ENCODE peak calls at places on chromosomes 4 and X, in six cellular contexts. C is endothelial cell of umbilical vein, D is WTC11, V is omental fat pad, Z is progenitor cell of endocrine pancreas, O is adrenal gland. U is an unnamed sample.

GRCh38 chr4:85787133-85787532 is 312.2 kb downstream of the ARHGAP24 start:
- DNase-seq in C (peak), D (no peak), V (no peak), Z (no peak), O (no peak), U (no peak)

GRCh38 chrX:9147086-9147485 is 113.2 kb upstream of the FAM9B start:
- DNase-seq in Z (no peak), V (no peak), D (no peak), C (no peak), O (no peak), U (no peak)

GRCh38 chrX:49058794-49059193 is at the start of gene CCDC120:
- DNase-seq in Z (no peak), C (no peak), O (no peak), D (peak), V (no peak), U (no peak)

GRCh38 chr4:152536545-152537182 is 772 bp upstream of the FBXW7 start:
- DNase-seq in O (peak), Z (no peak), V (no peak), C (no peak), D (no peak), U (no peak)

GRCh38 chrX:126785539-126785938 is 34.0 kb upstream of the PRR32 start:
- DNase-seq in V (no peak), D (no peak), O (no peak), Z (no peak), C (no peak), U (no peak)

GRCh38 chr4:40228497-40229365 is 31.9 kb downstream of the RHOH start:
- DNase-seq in Z (no peak), C (no peak), V (no peak), O (no peak), D (peak), U (no peak)

GRCh38 chr4:71231073-71231752 is 107.6 kb upstream of the SLC4A4 start:
- DNase-seq in V (peak), Z (no peak), O (peak), C (no peak), D (no peak), U (no peak)

GRCh38 chr4:116599859-116600258 is 485.5 kb downstream of the TRAM1L1 start:
- DNase-seq in O (no peak), V (no peak), C (no peak), Z (no peak), D (peak), U (no peak)

GRCh38 chrX:127038065-127038464 is 218.5 kb downstream of the PRR32 start:
- DNase-seq in D (no peak), C (no peak), V (no peak), Z (no peak), O (no peak), U (no peak)

GRCh38 chrX:131565909-131566308 is 22.0 kb downstream of the OR13H1 start:
- DNase-seq in Z (no peak), O (no peak), C (no peak), D (no peak), V (no peak), U (no peak)

GRCh38 chr4:61200991-61201526 is 933 bp downstream of the ADGRL3 start:
- DNase-seq in O (peak), C (no peak), V (no peak), D (peak), Z (no peak), U (no peak)

GRCh38 chr4:73864365-73864764 is 4.8 kb upstream of the CXCL1 start:
- DNase-seq in D (peak), C (peak), Z (no peak), V (no peak), O (no peak), U (no peak)
- TF ChIP-seq CTCF in D (no peak), C (peak), Z (peak), V (no peak), O (no peak), U (no peak)

DNA sequence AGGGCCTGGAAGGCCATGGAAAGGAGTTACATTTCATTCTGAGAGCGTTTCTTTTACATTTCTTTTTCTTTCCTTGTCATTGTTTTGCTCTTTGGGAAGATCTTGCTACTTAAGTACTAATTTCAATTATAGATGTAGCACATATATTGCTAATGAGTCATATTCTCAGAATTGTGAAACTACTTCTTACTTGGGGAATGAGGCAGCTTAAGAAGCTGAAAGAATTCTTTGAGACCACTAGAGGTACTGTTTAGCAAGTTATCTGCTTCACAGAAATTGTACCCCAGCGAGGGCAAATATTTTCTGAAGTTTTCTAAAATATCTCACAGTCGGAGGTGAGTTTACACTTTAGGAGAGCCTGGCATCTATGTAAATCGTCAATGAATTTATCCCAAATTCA is 100.6 kb downstream of the AFF2 start:
- DNase-seq in O (no peak), Z (no peak), V (no peak), C (no peak), D (no peak), U (no peak)
- TF ChIP-seq CTCF in O (no peak), Z (no peak), V (no peak), C (no peak), D (no peak), U (no peak)

GRCh38 chr4:26856906-26857277 is 3.7 kb upstream of the STIM2 start:
- DNase-seq in D (no peak), Z (no peak), C (peak), O (no peak), V (no peak), U (no peak)

GRCh38 chr4:26859762-26860156 is 882 bp upstream of the STIM2 start:
- DNase-seq in Z (no peak), C (no peak), V (no peak), D (no peak), O (no peak), U (no peak)

GRCh38 chr4:26858947-26859401 is 1.7 kb upstream of the STIM2 start:
- DNase-seq in O (no peak), V (no peak), D (no peak), C (no peak), Z (no peak), U (no peak)

GRCh38 chr4:26858035-26858918 is 2.4 kb upstream of the STIM2 start:
- DNase-seq in O (no peak), Z (no peak), C (no peak), V (no peak), D (no peak), U (no peak)

DNA sequence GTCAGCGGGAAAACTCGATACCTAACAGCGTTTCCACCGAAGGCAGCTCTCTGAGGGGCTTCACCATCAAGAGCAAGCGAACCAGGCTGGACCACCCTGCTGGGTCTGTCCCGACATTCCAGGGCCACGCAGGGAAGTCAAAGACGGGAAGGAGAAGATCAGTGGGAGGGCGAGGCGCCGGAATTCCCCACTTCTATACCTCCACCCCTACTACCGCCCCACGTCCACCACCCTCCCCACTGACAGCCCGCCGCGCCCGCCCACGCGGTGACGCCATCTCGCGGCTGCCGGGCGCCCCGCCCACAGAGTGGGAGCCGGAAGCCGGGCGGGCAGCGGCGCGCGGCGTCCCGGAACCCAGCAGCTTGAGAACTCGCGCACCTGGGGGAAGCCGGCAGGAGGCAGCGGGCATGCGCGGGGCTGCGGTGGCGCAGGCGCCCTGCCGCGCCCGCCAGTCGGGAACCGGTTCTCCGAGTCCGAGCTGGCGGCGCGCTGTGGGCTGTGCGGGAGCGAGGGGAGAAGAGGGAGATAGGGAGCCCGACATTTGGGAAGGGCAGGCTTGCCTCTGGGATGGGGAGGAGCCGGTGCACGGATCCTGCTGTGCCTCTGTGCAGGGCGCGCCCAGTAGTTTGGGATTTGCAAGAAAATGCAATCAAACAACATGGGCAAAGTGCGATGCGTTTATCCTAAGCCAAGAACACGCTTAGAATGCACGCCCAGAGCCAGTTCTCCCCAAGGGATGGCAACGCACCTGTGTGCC is 3.2 kb upstream of the STIM2 start:
- DNase-seq in V (peak), Z (peak), O (peak), D (peak), C (peak), U (peak)
- TF ChIP-seq CTCF in V (no peak), Z (no peak), O (no peak), D (no peak), C (no peak), U (no peak)

GRCh38 chrX:43087825-43088224 is 309.9 kb upstream of the PPP1R2C start:
- DNase-seq in O (no peak), V (no peak), Z (no peak), C (no peak), D (no peak), U (no peak)
- TF ChIP-seq CTCF in O (no peak), V (no peak), Z (no peak), C (no peak), D (no peak), U (no peak)

GRCh38 chrX:6371353-6371752 is 142.7 kb upstream of the NLGN4X start:
- DNase-seq in C (no peak), Z (no peak), O (no peak), D (no peak), V (no peak), U (no peak)
- TF ChIP-seq CTCF in C (no peak), Z (no peak), O (no peak), D (no peak), V (no peak), U (no peak)

GRCh38 chr4:55445921-55446577 is 50.3 kb downstream of the TMEM165 start:
- DNase-seq in V (no peak), O (no peak), D (no peak), C (no peak), Z (no peak), U (no peak)
- TF ChIP-seq CTCF in V (no peak), O (no peak), D (no peak), C (no peak), Z (no peak), U (no peak)

GRCh38 chr4:41334182-41334581 is 77.5 kb downstream of the UCHL1 start:
- DNase-seq in C (no peak), O (no peak), D (no peak), V (no peak), Z (no peak), U (no peak)

GRCh38 chr4:41339812-41340809 is 83.4 kb downstream of the UCHL1 start:
- DNase-seq in O (peak), C (peak), Z (no peak), D (peak), V (no peak), U (no peak)
- TF ChIP-seq CTCF in O (peak), C (no peak), Z (no peak), D (no peak), V (no peak), U (no peak)

U was measured in natural killer cell.